ENCODE peak calls at places on chromosomes 2 and 18, in seven cellular contexts. One of them, this sample, is unnamed.

GRCh38 chr2:95010697-95011096 is 14.8 kb upstream of the MAL start:
- DNase-seq in HFF-Myc: no peak
- DNase-seq in heart left ventricle: no peak
- DNase-seq in fibroblast of mammary gland: no peak
- DNase-seq in AG04449: no peak
- DNase-seq in esophagus squamous epithelium: no peak
- DNase-seq in cardiac muscle cell: no peak
- DNase-seq in this sample: no peak

GRCh38 chr2:167946367-167946955 is 300.9 kb downstream of the STK39 start:
- DNase-seq in HFF-Myc: no peak
- DNase-seq in heart left ventricle: no peak
- DNase-seq in fibroblast of mammary gland: no peak
- DNase-seq in AG04449: no peak
- DNase-seq in esophagus squamous epithelium: no peak
- DNase-seq in cardiac muscle cell: no peak
- DNase-seq in this sample: no peak

GRCh38 chr2:221176666-221177065 is 395.4 kb downstream of the EPHA4 start:
- DNase-seq in HFF-Myc: peak; percentile 1
- DNase-seq in heart left ventricle: no peak
- DNase-seq in fibroblast of mammary gland: no peak
- DNase-seq in AG04449: no peak
- DNase-seq in esophagus squamous epithelium: no peak
- DNase-seq in cardiac muscle cell: no peak
- DNase-seq in this sample: no peak

GRCh38 chr18:56003651-56004050 is 415.7 kb upstream of the TCF4 start:
- DNase-seq in HFF-Myc: no peak
- DNase-seq in heart left ventricle: no peak
- DNase-seq in fibroblast of mammary gland: no peak
- DNase-seq in AG04449: no peak
- DNase-seq in esophagus squamous epithelium: no peak
- DNase-seq in cardiac muscle cell: no peak
- DNase-seq in this sample: no peak

GRCh38 chr2:96464061-96464460 is 41.1 kb downstream of the NEURL3 start:
- DNase-seq in HFF-Myc: no peak
- DNase-seq in heart left ventricle: no peak
- DNase-seq in fibroblast of mammary gland: no peak
- DNase-seq in AG04449: no peak
- DNase-seq in esophagus squamous epithelium: no peak
- DNase-seq in cardiac muscle cell: no peak
- DNase-seq in this sample: no peak

GRCh38 chr18:75638223-75638596 is 210.7 kb upstream of the SMIM21 start:
- DNase-seq in HFF-Myc: peak; percentile 24
- DNase-seq in heart left ventricle: no peak
- DNase-seq in fibroblast of mammary gland: peak; percentile 66
- DNase-seq in AG04449: peak; percentile 9
- DNase-seq in esophagus squamous epithelium: no peak
- DNase-seq in cardiac muscle cell: peak; percentile 78
- DNase-seq in this sample: no peak

GRCh38 chr2:165161510-165161909 is 42.3 kb downstream of the SCN3A start:
- DNase-seq in HFF-Myc: peak; percentile 9
- DNase-seq in heart left ventricle: no peak
- DNase-seq in fibroblast of mammary gland: peak; percentile 18
- DNase-seq in AG04449: peak; percentile 33
- DNase-seq in esophagus squamous epithelium: no peak
- DNase-seq in cardiac muscle cell: no peak
- DNase-seq in this sample: no peak

GRCh38 chr2:97741251-97741650 is 27.9 kb downstream of the ZAP70 start:
- DNase-seq in HFF-Myc: no peak
- DNase-seq in heart left ventricle: no peak
- DNase-seq in fibroblast of mammary gland: no peak
- DNase-seq in AG04449: no peak
- DNase-seq in esophagus squamous epithelium: no peak
- DNase-seq in cardiac muscle cell: no peak
- DNase-seq in this sample: peak; percentile 68

GRCh38 chr18:76441668-76442412 is 53.2 kb downstream of the ZNF516 start:
- DNase-seq in HFF-Myc: no peak
- DNase-seq in heart left ventricle: no peak
- DNase-seq in fibroblast of mammary gland: no peak
- DNase-seq in AG04449: no peak
- DNase-seq in esophagus squamous epithelium: no peak
- DNase-seq in cardiac muscle cell: no peak
- DNase-seq in this sample: no peak

GRCh38 chr2:192283450-192283849 is 88.7 kb upstream of the TMEFF2 start:
- DNase-seq in HFF-Myc: no peak
- DNase-seq in heart left ventricle: no peak
- DNase-seq in fibroblast of mammary gland: no peak
- DNase-seq in AG04449: no peak
- DNase-seq in esophagus squamous epithelium: no peak
- DNase-seq in cardiac muscle cell: no peak
- DNase-seq in this sample: no peak

GRCh38 chr2:37917281-37918228 is 7.5 kb upstream of the RMDN2 start:
- DNase-seq in HFF-Myc: no peak
- DNase-seq in heart left ventricle: no peak
- DNase-seq in fibroblast of mammary gland: peak; percentile 28
- DNase-seq in AG04449: no peak
- DNase-seq in esophagus squamous epithelium: no peak
- DNase-seq in cardiac muscle cell: no peak
- DNase-seq in this sample: no peak

GRCh38 chr2:234763051-234763909 is 188.5 kb upstream of the SH3BP4 start:
- DNase-seq in HFF-Myc: no peak
- DNase-seq in heart left ventricle: no peak
- DNase-seq in fibroblast of mammary gland: peak; percentile 60
- DNase-seq in AG04449: peak; percentile 21
- DNase-seq in esophagus squamous epithelium: no peak
- DNase-seq in cardiac muscle cell: peak; percentile 82
- DNase-seq in this sample: no peak

GRCh38 chr18:55918449-55918848 is 330.5 kb upstream of the TCF4 start:
- DNase-seq in HFF-Myc: peak; percentile 26
- DNase-seq in heart left ventricle: peak; percentile 20
- DNase-seq in fibroblast of mammary gland: peak; percentile 14
- DNase-seq in AG04449: no peak
- DNase-seq in esophagus squamous epithelium: no peak
- DNase-seq in cardiac muscle cell: peak; percentile 34
- DNase-seq in this sample: no peak

GRCh38 chr2:173033080-173033479 is 42.6 kb upstream of the MAP3K20 start:
- DNase-seq in HFF-Myc: peak; percentile 87
- DNase-seq in heart left ventricle: no peak
- DNase-seq in fibroblast of mammary gland: peak; percentile 93
- DNase-seq in AG04449: no peak
- DNase-seq in esophagus squamous epithelium: no peak
- DNase-seq in cardiac muscle cell: no peak
- DNase-seq in this sample: no peak

GRCh38 chr18:26746284-26747130 is 119.0 kb downstream of the AQP4 start:
- DNase-seq in HFF-Myc: no peak
- DNase-seq in heart left ventricle: no peak
- DNase-seq in fibroblast of mammary gland: peak; percentile 26
- DNase-seq in AG04449: no peak
- DNase-seq in esophagus squamous epithelium: no peak
- DNase-seq in cardiac muscle cell: peak; percentile 69
- DNase-seq in this sample: no peak

GRCh38 chr2:43214253-43214652 is 12.2 kb downstream of the ZFP36L2 start:
- DNase-seq in HFF-Myc: no peak
- DNase-seq in heart left ventricle: no peak
- DNase-seq in fibroblast of mammary gland: no peak
- DNase-seq in AG04449: no peak
- DNase-seq in esophagus squamous epithelium: no peak
- DNase-seq in cardiac muscle cell: no peak
- DNase-seq in this sample: no peak

DNA sequence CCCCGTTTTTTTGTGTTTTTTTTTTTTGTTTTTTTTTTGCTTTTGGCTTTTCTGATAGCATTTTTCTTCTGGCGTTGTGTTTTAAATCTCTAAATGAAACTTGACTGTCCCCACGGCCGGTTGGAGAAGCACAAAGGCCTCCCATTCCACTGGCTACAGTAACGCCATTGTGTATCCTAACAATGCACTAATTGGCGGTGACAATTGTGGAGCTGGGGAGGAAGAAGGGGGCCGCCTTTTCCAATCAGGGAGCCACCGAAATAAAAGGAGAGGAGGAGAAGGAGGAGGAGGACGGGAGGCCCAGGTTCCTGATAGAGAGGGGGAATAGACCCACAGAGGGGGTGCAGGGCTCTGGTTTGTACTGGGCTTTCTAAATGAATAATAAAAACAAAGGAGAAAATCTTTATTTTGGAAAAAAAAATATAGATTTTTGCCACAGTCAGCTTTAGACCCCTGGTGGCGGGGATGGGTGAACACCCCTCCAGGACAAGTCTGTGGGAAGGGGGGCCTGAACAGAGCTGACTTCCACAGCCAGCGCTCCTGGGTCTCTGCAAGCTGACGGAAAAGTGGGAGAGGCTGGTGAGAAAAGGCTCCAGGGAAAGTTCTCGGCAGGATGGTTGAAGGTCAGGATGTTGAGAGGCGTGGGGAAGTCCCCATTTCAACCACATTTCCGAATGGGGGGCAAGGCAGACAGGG is 43.7 kb upstream of the FZD5 start:
- DNase-seq in HFF-Myc: no peak
- DNase-seq in heart left ventricle: no peak
- DNase-seq in fibroblast of mammary gland: no peak
- DNase-seq in AG04449: no peak
- DNase-seq in esophagus squamous epithelium: no peak
- DNase-seq in cardiac muscle cell: no peak
- DNase-seq in this sample: no peak
- TF ChIP-seq CTCF in HFF-Myc: no peak
- TF ChIP-seq CTCF in heart left ventricle: no peak
- TF ChIP-seq CTCF in fibroblast of mammary gland: no peak
- TF ChIP-seq CTCF in AG04449: no peak
- TF ChIP-seq CTCF in esophagus squamous epithelium: no peak
- TF ChIP-seq CTCF in cardiac muscle cell: no peak
- TF ChIP-seq CTCF in this sample: no peak

GRCh38 chr18:63253018-63253417 is 66.6 kb downstream of the BCL2 start:
- DNase-seq in HFF-Myc: no peak
- DNase-seq in heart left ventricle: no peak
- DNase-seq in fibroblast of mammary gland: no peak
- DNase-seq in AG04449: no peak
- DNase-seq in esophagus squamous epithelium: no peak
- DNase-seq in cardiac muscle cell: no peak
- DNase-seq in this sample: no peak
- H3K4me3 ChIP-seq in HFF-Myc: no peak overlapping the region
- H3K4me3 ChIP-seq in heart left ventricle: no peak overlapping the region
- H3K4me3 ChIP-seq in fibroblast of mammary gland: no peak overlapping the region
- H3K4me3 ChIP-seq in AG04449: no peak overlapping the region
- H3K4me3 ChIP-seq in esophagus squamous epithelium: no peak overlapping the region
- H3K4me3 ChIP-seq in cardiac muscle cell: no peak overlapping the region
- H3K4me3 ChIP-seq in this sample: no peak overlapping the region

DNA sequence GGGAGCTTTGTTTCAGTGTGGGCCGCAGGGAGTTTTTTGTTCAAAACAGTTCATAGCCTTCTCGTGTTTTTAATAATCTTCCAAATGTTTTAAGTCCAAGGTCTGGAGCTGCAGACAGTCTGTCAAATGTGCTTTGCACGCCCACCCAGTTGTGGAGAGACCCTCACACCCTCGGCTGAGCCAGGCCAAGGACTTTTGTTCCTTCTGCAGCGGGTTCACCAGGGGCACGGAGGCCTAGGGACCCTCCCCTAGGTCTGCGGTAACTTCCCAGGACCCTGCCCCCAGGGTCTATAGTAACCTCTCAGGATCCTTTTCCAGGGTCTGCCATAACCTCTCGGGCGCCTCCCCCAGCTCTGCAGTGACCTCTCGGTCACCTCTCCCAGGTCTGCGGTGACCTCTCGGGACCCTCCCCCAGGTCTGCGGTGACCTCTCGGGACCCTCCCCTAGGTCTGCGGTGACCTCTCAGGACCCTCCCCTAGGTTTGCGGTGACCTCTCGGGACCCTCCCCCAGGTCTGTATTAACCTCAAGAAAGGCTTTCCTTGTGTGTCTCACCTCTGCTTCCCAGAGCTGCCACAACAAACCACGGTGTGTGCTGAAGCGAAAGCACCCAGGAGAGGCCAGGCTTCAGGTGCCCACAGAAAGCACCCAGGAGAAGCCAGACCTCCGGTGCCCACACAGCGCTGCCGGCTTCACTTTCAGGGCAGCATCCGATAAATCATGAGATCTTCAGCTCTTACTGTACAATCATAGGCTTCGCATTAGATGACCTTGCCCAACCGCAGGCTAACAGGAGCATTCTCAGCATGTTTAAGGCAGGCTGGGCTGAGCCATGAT is 301.9 kb upstream of the SALL3 start:
- DNase-seq in HFF-Myc: no peak
- DNase-seq in heart left ventricle: no peak
- DNase-seq in fibroblast of mammary gland: no peak
- DNase-seq in AG04449: no peak
- DNase-seq in esophagus squamous epithelium: no peak
- DNase-seq in cardiac muscle cell: no peak
- DNase-seq in this sample: no peak
- TF ChIP-seq CTCF in HFF-Myc: no peak
- TF ChIP-seq CTCF in heart left ventricle: no peak
- TF ChIP-seq CTCF in fibroblast of mammary gland: no peak
- TF ChIP-seq CTCF in AG04449: no peak
- TF ChIP-seq CTCF in esophagus squamous epithelium: no peak
- TF ChIP-seq CTCF in cardiac muscle cell: no peak
- TF ChIP-seq CTCF in this sample: no peak

DNA sequence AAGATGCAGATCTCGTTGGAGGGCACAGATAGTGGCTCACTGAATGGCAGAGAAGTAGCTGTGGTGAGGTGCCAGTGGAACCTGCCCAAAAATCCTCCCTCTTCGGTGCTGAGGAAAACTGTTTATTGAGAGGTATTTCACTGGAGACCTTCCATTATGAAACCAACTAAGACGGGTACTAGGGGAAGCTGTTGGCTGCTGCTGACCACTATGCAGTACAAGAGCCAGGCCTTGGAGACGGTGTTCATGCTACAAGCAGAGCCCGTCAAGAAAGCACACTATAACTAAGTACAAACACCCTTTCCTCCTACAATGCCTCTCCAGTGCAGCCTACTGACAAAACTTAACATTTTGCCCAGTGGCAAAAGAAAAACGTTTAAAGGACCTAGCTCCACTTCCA is 4.6 kb downstream of the ARL5A start:
- DNase-seq in HFF-Myc: no peak
- DNase-seq in heart left ventricle: no peak
- DNase-seq in fibroblast of mammary gland: no peak
- DNase-seq in AG04449: no peak
- DNase-seq in esophagus squamous epithelium: no peak
- DNase-seq in cardiac muscle cell: no peak
- DNase-seq in this sample: no peak
- H3K4me3 ChIP-seq in HFF-Myc: no peak overlapping the region
- H3K4me3 ChIP-seq in heart left ventricle: no peak overlapping the region
- H3K4me3 ChIP-seq in fibroblast of mammary gland: no peak overlapping the region
- H3K4me3 ChIP-seq in AG04449: no peak overlapping the region
- H3K4me3 ChIP-seq in esophagus squamous epithelium: no peak overlapping the region
- H3K4me3 ChIP-seq in cardiac muscle cell: no peak overlapping the region
- H3K4me3 ChIP-seq in this sample: no peak overlapping the region

GRCh38 chr2:127526142-127526939 is at the start of gene IWS1:
- DNase-seq in HFF-Myc: peak; percentile 89
- DNase-seq in heart left ventricle: peak; percentile 98
- DNase-seq in fibroblast of mammary gland: peak; percentile 95
- DNase-seq in AG04449: peak; percentile 78
- DNase-seq in esophagus squamous epithelium: peak; percentile 79
- DNase-seq in cardiac muscle cell: peak; percentile 98
- DNase-seq in this sample: peak; percentile 95
- TF ChIP-seq CTCF in HFF-Myc: no peak
- TF ChIP-seq CTCF in heart left ventricle: peak; percentile 51
- TF ChIP-seq CTCF in fibroblast of mammary gland: no peak
- TF ChIP-seq CTCF in AG04449: peak; percentile 22
- TF ChIP-seq CTCF in esophagus squamous epithelium: no peak
- TF ChIP-seq CTCF in cardiac muscle cell: peak; percentile 22
- TF ChIP-seq CTCF in this sample: no peak

GRCh38 chr2:6877402-6878305 is at the start of gene RSAD2:
- DNase-seq in HFF-Myc: no peak
- DNase-seq in heart left ventricle: peak; percentile 27
- DNase-seq in fibroblast of mammary gland: peak; percentile 55
- DNase-seq in AG04449: no peak
- DNase-seq in esophagus squamous epithelium: no peak
- DNase-seq in cardiac muscle cell: peak; percentile 28
- DNase-seq in this sample: no peak
- H3K4me3 ChIP-seq in HFF-Myc: no peak within 1 kb of the TSS
- H3K4me3 ChIP-seq in heart left ventricle: peak within 1 kb of the TSS; percentile 78
- H3K4me3 ChIP-seq in fibroblast of mammary gland: peak within 1 kb of the TSS; percentile 26
- H3K4me3 ChIP-seq in AG04449: peak within 1 kb of the TSS; percentile 34
- H3K4me3 ChIP-seq in esophagus squamous epithelium: peak within 1 kb of the TSS; percentile 40
- H3K4me3 ChIP-seq in cardiac muscle cell: no peak within 1 kb of the TSS
- H3K4me3 ChIP-seq in this sample: peak within 1 kb of the TSS; percentile 27